ENCODE peak calls at places on chromosomes 6 and 20, in six cellular contexts. V is SK-N-SH; X is left ventricle myocardium inferior; L is CD8-positive, alpha-beta T cell; P is psoas muscle; T is cardiac muscle cell. O is an unnamed sample. For H3K4me1, the result is how much of the 10 kb centered on the place peaks cover.

GRCh38 chr6:26175428-26176181 is 88.4 kb downstream of the HFE start:
- DNase-seq in V (no peak), T (peak), X (no peak), P (no peak), L (peak), O (no peak)

GRCh38 chr6:45964300-45964699 is 51.4 kb downstream of the CLIC5 start:
- DNase-seq in V (no peak), T (no peak), L (no peak), X (no peak), P (no peak), O (no peak)

GRCh38 chr6:157767757-157768156 is 55.3 kb upstream of the SNX9 start:
- DNase-seq in X (no peak), V (no peak), T (no peak), P (no peak), L (no peak), O (no peak)

GRCh38 chr20:45933231-45934045 is 1.0 kb upstream of the PCIF1 start:
- DNase-seq in X (peak), V (peak), P (peak), T (peak), L (peak), O (peak)

GRCh38 chr6:93423542-93423941 is 4.2 kb upstream of the EPHA7 start:
- DNase-seq in P (peak), V (peak), T (peak), L (no peak), X (peak), O (peak)

GRCh38 chr6:4340544-4340943 is 205.2 kb upstream of the ECI2 start:
- DNase-seq in X (no peak), V (no peak), L (no peak), P (no peak), T (no peak), O (no peak)

GRCh38 chr6:86715676-86716075 is 221.7 kb upstream of the HTR1E start:
- DNase-seq in P (no peak), X (no peak), V (no peak), T (no peak), L (no peak), O (no peak)

GRCh38 chr6:36128793-36129192 is 1.5 kb upstream of the MAPK13 start:
- DNase-seq in X (no peak), V (no peak), L (no peak), P (no peak), T (no peak), O (no peak)

GRCh38 chr20:52524865-52525264 is 333.3 kb upstream of the ZFP64 start:
- DNase-seq in P (no peak), V (no peak), X (no peak), T (no peak), L (no peak), O (no peak)

GRCh38 chr20:3869839-3870634 is 19.1 kb upstream of the PANK2 start:
- DNase-seq in L (no peak), X (no peak), V (no peak), P (no peak), T (no peak), O (no peak)

GRCh38 chr6:158584236-158584651 is 24.4 kb downstream of the TMEM181 start:
- DNase-seq in X (no peak), L (no peak), V (no peak), T (peak), P (no peak), O (no peak)

GRCh38 chr6:72826744-72827438 is 205.0 kb downstream of the KCNQ5 start:
- DNase-seq in X (no peak), L (no peak), T (peak), P (no peak), V (no peak), O (no peak)

GRCh38 chr6:6915813-6916547 is 191.8 kb upstream of the RREB1 start:
- DNase-seq in P (peak), L (no peak), T (peak), X (peak), V (no peak), O (peak)

GRCh38 chr6:109167557-109167956 is 72.2 kb downstream of the CEP57L1 start:
- DNase-seq in L (no peak), T (no peak), P (no peak), V (no peak), X (no peak), O (no peak)

GRCh38 chr6:83182114-83182513 is 11.0 kb downstream of the PGM3 start:
- DNase-seq in T (no peak), L (no peak), P (no peak), V (no peak), X (no peak), O (no peak)

GRCh38 chr20:24970030-24970553 is 21.0 kb downstream of the CST7 start:
- DNase-seq in V (no peak), P (no peak), L (no peak), T (no peak), X (no peak), O (no peak)

GRCh38 chr6:108872001-108872974 is 24.1 kb downstream of the ARMC2 start:
- DNase-seq in L (no peak), P (no peak), T (no peak), X (no peak), V (no peak), O (no peak)

GRCh38 chr6:136822379-136823127 is at the start of gene PEX7:
- DNase-seq in T (peak), V (peak), L (peak), X (peak), P (peak), O (peak)

GRCh38 chr6:137744877-137745276 is 122.2 kb upstream of the TNFAIP3 start:
- DNase-seq in P (no peak), V (no peak), L (no peak), T (no peak), X (no peak), O (no peak)

GRCh38 chr6:129748212-129748900 is 38.4 kb upstream of the ARHGAP18 start:
- DNase-seq in X (no peak), T (peak), P (peak), L (peak), V (no peak), O (peak)

GRCh38 chr6:107820571-107821261 is 3.4 kb downstream of the SCML4 start:
- DNase-seq in T (peak), X (no peak), L (peak), V (peak), P (no peak), O (no peak)

GRCh38 chr6:30556964-30557682 is at the start of gene PRR3:
- DNase-seq in X (peak), T (peak), L (peak), P (peak), V (peak), O (peak)

GRCh38 chr6:112683926-112684325 is 336.8 kb downstream of the RFPL4B start:
- DNase-seq in X (no peak), P (no peak), V (no peak), T (peak), L (no peak), O (no peak)

GRCh38 chr6:21455071-21455470 is 138.5 kb upstream of the SOX4 start:
- DNase-seq in T (peak), P (no peak), X (no peak), L (no peak), V (no peak), O (no peak)

GRCh38 chr6:83824388-83824801 is 28.8 kb upstream of the RIPPLY2 start:
- DNase-seq in T (no peak), V (no peak), X (no peak), L (no peak), P (no peak), O (no peak)

GRCh38 chr6:118350881-118351430 is 197.1 kb upstream of the PLN start:
- DNase-seq in T (no peak), L (no peak), V (no peak), P (no peak), X (no peak), O (no peak)

GRCh38 chr20:20782221-20782620 is 69.8 kb upstream of the RALGAPA2 start:
- DNase-seq in V (no peak), L (no peak), P (no peak), T (peak), X (no peak), O (no peak)

GRCh38 chr6:3337521-3338350 is 79.0 kb downstream of the PSMG4 start:
- DNase-seq in X (no peak), P (no peak), T (peak), L (no peak), V (no peak), O (no peak)

GRCh38 chr6:28211840-28212509 is 13.1 kb upstream of the ZSCAN9 start:
- DNase-seq in X (no peak), L (no peak), T (no peak), P (no peak), V (no peak), O (no peak)

GRCh38 chr20:62832951-62833391 is 16.1 kb downstream of the COL9A3 start:
- DNase-seq in L (no peak), P (no peak), X (no peak), T (no peak), V (peak), O (peak)
- H3K4me1 ChIP-seq in L (under half), P (under half), X (under half), T (under half), V (under half), O (under half)

GRCh38 chr20:503048-503737 is 40.4 kb downstream of the CSNK2A1 start:
- DNase-seq in X (no peak), T (no peak), V (no peak), P (no peak), L (no peak), O (no peak)
- H3K4me1 ChIP-seq in X (under half), T (under half), V (under half), P (under half), L (under half), O (under half)

GRCh38 chr6:142645663-142646062 is 299.3 kb downstream of the HIVEP2 start:
- DNase-seq in X (no peak), V (no peak), P (no peak), L (no peak), T (no peak), O (no peak)

GRCh38 chr6:142644866-142645265 is 300.1 kb downstream of the HIVEP2 start:
- DNase-seq in V (no peak), L (no peak), P (no peak), X (no peak), T (no peak), O (no peak)

GRCh38 chr6:142653710-142654274 is 291.2 kb downstream of the HIVEP2 start:
- DNase-seq in L (no peak), V (no peak), X (no peak), T (no peak), P (no peak), O (no peak)

GRCh38 chr6:142647436-142648389 is 297.3 kb downstream of the HIVEP2 start:
- DNase-seq in P (no peak), V (peak), T (no peak), X (no peak), L (no peak), O (no peak)

DNA sequence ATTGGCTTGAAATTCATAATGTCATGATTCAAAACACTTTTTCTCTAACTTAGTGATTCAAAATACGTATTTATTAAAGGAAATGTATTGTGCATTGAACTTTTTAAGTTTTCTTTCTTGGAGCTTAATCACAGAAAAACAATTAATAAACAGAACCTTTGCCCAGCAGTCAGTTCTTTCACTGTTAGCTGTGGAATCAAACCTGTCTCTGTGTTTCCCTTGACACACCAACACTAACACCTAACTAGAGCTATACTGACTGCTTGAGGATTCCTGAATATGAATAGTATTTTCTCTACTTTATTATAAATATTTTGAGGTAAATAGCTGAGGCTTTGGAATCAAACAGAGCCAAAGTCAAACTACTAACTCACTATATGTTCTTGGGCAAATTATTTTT is 296.4 kb downstream of the HIVEP2 start:
- DNase-seq in V (no peak), P (no peak), L (no peak), X (no peak), T (no peak), O (no peak)
- H3K4me1 ChIP-seq in V (under half), P (under half), L (under half), X (under half), T (under half), O (under half)

GRCh38 chr20:63585616-63586565 is 11.9 kb upstream of the HELZ2 start:
- DNase-seq in L (no peak), V (no peak), T (no peak), P (no peak), X (no peak), O (no peak)

GRCh38 chr20:63588641-63589041 is 14.6 kb upstream of the HELZ2 start:
- DNase-seq in P (no peak), V (no peak), T (no peak), L (no peak), X (no peak), O (no peak)

GRCh38 chr20:63587256-63587655 is 13.2 kb upstream of the HELZ2 start:
- DNase-seq in L (no peak), P (no peak), X (no peak), T (no peak), V (no peak), O (no peak)

GRCh38 chr20:63587781-63588591 is 13.9 kb upstream of the HELZ2 start:
- DNase-seq in L (no peak), V (no peak), P (no peak), T (no peak), X (no peak), O (no peak)

GRCh38 chr20:63586797-63587196 is 12.8 kb upstream of the HELZ2 start:
- DNase-seq in X (no peak), T (no peak), L (no peak), P (no peak), V (no peak), O (no peak)
- H3K4me1 ChIP-seq in X (under half), T (under half), L (under half), P (under half), V (under half), O (under half)

DNA sequence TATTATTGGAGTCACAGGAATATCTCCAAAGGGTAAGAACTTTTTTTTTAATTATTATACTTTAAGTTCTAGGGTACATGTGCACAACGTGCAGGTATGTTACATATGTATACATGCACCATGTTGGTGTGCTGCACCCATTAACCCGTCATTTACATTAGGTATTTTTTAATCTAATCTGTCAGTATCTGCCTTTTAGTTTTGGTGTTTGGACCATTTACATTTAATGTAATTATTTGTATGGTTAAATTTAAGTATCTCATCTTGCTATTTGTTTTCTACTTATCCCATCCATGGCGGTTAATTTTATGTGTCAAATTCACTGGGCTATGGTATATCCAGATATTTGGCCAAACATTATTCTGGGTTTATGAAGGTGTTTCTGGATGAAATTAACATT is 15.4 kb upstream of the OPN5 start:
- DNase-seq in L (no peak), P (no peak), V (no peak), X (no peak), T (no peak), O (no peak)
- H3K4me1 ChIP-seq in L (under half), P (under half), V (under half), X (under half), T (under half), O (under half)